ENCODE peak calls at places on chromosomes 6 and 20, in five cellular contexts. J, R, I, Z and C are unnamed samples.

GRCh38 chr6:1347187-1347560 is 35.3 kb downstream of the FOXQ1 start:
- DNase-seq in Z (no peak), J (no peak), R (no peak), I (no peak), C (no peak)

GRCh38 chr20:40359127-40359892 is 329.7 kb downstream of the MAFB start:
- DNase-seq in I (no peak), Z (no peak), R (no peak), J (no peak), C (no peak)

GRCh38 chr20:25360631-25361286 is 29.9 kb downstream of the ABHD12 start:
- DNase-seq in Z (no peak), I (peak), J (no peak), R (peak), C (no peak)

GRCh38 chr6:1796706-1797529 is 187.2 kb downstream of the FOXC1 start:
- DNase-seq in Z (no peak), R (no peak), J (no peak), I (peak), C (no peak)

GRCh38 chr6:157457787-157458186 is 76.8 kb downstream of the ZDHHC14 start:
- DNase-seq in R (no peak), Z (no peak), J (no peak), I (no peak), C (no peak)

GRCh38 chr6:11146117-11146826 is 34.7 kb upstream of the ERVFRD-1 start:
- DNase-seq in R (no peak), I (no peak), J (no peak), Z (no peak), C (no peak)

GRCh38 chr6:161033667-161034066 is 42.1 kb downstream of the MAP3K4 start:
- DNase-seq in R (no peak), Z (no peak), I (no peak), J (no peak), C (no peak)

GRCh38 chr20:32535316-32535952 is 49.7 kb downstream of the NOL4L start:
- DNase-seq in Z (no peak), I (no peak), J (no peak), R (no peak), C (no peak)

GRCh38 chr6:165701005-165701404 is 38.0 kb upstream of the PDE10A start:
- DNase-seq in R (no peak), J (no peak), Z (no peak), I (no peak), C (no peak)

GRCh38 chr6:26097268-26097875 is 10.1 kb downstream of the HFE start:
- DNase-seq in I (peak), R (peak), Z (peak), J (peak), C (peak)

GRCh38 chr6:90098025-90098474 is 198.6 kb downstream of the BACH2 start:
- DNase-seq in I (peak), Z (no peak), J (no peak), R (no peak), C (no peak)

GRCh38 chr20:47686545-47686944 is 98.7 kb downstream of the SULF2 start:
- DNase-seq in J (no peak), I (peak), R (no peak), Z (no peak), C (peak)

GRCh38 chr6:13666194-13667105 is 45.2 kb downstream of the RANBP9 start:
- DNase-seq in Z (no peak), I (no peak), R (no peak), J (no peak), C (no peak)

GRCh38 chr6:139894271-139894670 is 519.8 kb upstream of the CITED2 start:
- DNase-seq in Z (no peak), I (no peak), R (no peak), J (no peak), C (no peak)

GRCh38 chr6:23696946-23697345 is 429.1 kb upstream of the NRSN1 start:
- DNase-seq in I (no peak), J (no peak), R (no peak), Z (no peak), C (no peak)

GRCh38 chr6:149941583-149942460 is at the start of gene ULBP2:
- DNase-seq in Z (peak), J (peak), I (peak), R (peak), C (peak)

GRCh38 chr20:38043512-38044300 is 10.2 kb downstream of the RPRD1B start:
- DNase-seq in Z (no peak), J (no peak), R (no peak), I (peak), C (no peak)

GRCh38 chr20:3296256-3297095 is 57.5 kb upstream of the SLC4A11 start:
- DNase-seq in R (no peak), I (no peak), J (no peak), Z (no peak), C (no peak)

GRCh38 chr6:15429146-15430110 is 183.6 kb downstream of the JARID2 start:
- DNase-seq in Z (no peak), R (no peak), J (no peak), I (peak), C (no peak)

GRCh38 chr20:34407962-34408474 is 44.9 kb downstream of the ITCH start:
- DNase-seq in J (no peak), I (no peak), R (no peak), Z (no peak), C (no peak)

GRCh38 chr6:5468586-5468985 is 207.3 kb downstream of the FARS2 start:
- DNase-seq in Z (no peak), I (no peak), R (no peak), J (no peak), C (no peak)

GRCh38 chr6:128567029-128567428 is 46.6 kb upstream of the PTPRK start:
- DNase-seq in Z (no peak), J (no peak), I (peak), R (no peak), C (no peak)

GRCh38 chr6:15129872-15130271 is 116.0 kb upstream of the JARID2 start:
- DNase-seq in Z (no peak), J (no peak), R (no peak), I (no peak), C (no peak)

GRCh38 chr6:118864330-118865166 is 29.4 kb upstream of the ASF1A start:
- DNase-seq in J (no peak), I (no peak), Z (no peak), R (no peak), C (no peak)

GRCh38 chr6:158008894-158009891 is 27.5 kb downstream of the SYNJ2 start:
- DNase-seq in J (no peak), Z (no peak), R (peak), I (peak), C (peak)

GRCh38 chr6:32845381-32845884 is 1.6 kb upstream of the PSMB8 start:
- DNase-seq in I (no peak), Z (no peak), R (no peak), J (no peak), C (no peak)

GRCh38 chr20:44586986-44587980 is 4.9 kb downstream of the PKIG start:
- DNase-seq in J (no peak), R (no peak), Z (no peak), I (no peak), C (no peak)